ENCODE peak calls at places on chromosomes 12 and 14, in four cellular contexts. Z is SK-N-SH, P is HCT116, N is GM23338. G is an unnamed sample.

GRCh38 chr14:76320486-76320885 is 55.5 kb upstream of the ESRRB start:
- DNase-seq in P (no peak), Z (no peak), N (no peak), G (no peak)

GRCh38 chr14:61368061-61368710 is 46.8 kb downstream of the PRKCH start:
- DNase-seq in N (no peak), P (no peak), Z (peak), G (no peak)

GRCh38 chr12:27555928-27556778 is 32.1 kb downstream of the PPFIBP1 start:
- DNase-seq in Z (no peak), P (no peak), N (no peak), G (peak)

GRCh38 chr12:106955377-106956047 is at the start of gene TMEM263:
- DNase-seq in N (peak), P (peak), Z (peak), G (peak)

GRCh38 chr14:76985021-76985420 is 43.5 kb downstream of the IRF2BPL start:
- DNase-seq in N (no peak), P (no peak), Z (no peak), G (no peak)

GRCh38 chr14:94971750-94972149 is 185.6 kb downstream of the DICER1 start:
- DNase-seq in N (no peak), Z (no peak), P (no peak), G (no peak)

GRCh38 chr12:619346-619745 is 43.9 kb downstream of the NINJ2 start:
- DNase-seq in N (no peak), P (no peak), Z (no peak), G (no peak)

GRCh38 chr12:106073179-106073578 is 65.6 kb downstream of the NUAK1 start:
- DNase-seq in Z (no peak), P (no peak), N (no peak), G (no peak)

GRCh38 chr12:69024413-69024812 is 91.4 kb upstream of the CPM start:
- DNase-seq in P (peak), N (no peak), Z (no peak), G (no peak)

GRCh38 chr14:67570453-67570852 is 29.6 kb downstream of the PIGH start:
- DNase-seq in P (no peak), Z (no peak), N (no peak), G (no peak)

GRCh38 chr14:44453433-44454171 is 53.5 kb downstream of the FSCB start:
- DNase-seq in Z (no peak), P (no peak), N (no peak), G (no peak)

GRCh38 chr12:70648831-70649230 is 11.6 kb upstream of the PTPRB start:
- DNase-seq in N (no peak), Z (no peak), P (no peak), G (peak)

GRCh38 chr12:78797201-78797931 is 67.2 kb upstream of the SYT1 start:
- DNase-seq in Z (no peak), N (no peak), P (no peak), G (no peak)

GRCh38 chr14:72932893-72933292 is 6.6 kb downstream of the DCAF4 start:
- DNase-seq in P (no peak), Z (no peak), N (peak), G (no peak)

GRCh38 chr12:45660330-45660729 is 69.2 kb upstream of the ARID2 start:
- DNase-seq in P (peak), Z (no peak), N (no peak), G (peak)

GRCh38 chr12:6821271-6821673 is 349 bp upstream of the GPR162 start:
- DNase-seq in Z (peak), N (peak), P (no peak), G (peak)

GRCh38 chr12:79690606-79691298 is at the start of gene PAWR:
- DNase-seq in N (peak), Z (peak), P (peak), G (peak)

GRCh38 chr14:71855399-71856036 is 76.7 kb upstream of the RGS6 start:
- DNase-seq in P (peak), Z (peak), N (peak), G (peak)

GRCh38 chr12:124305776-124306685 is 11.1 kb downstream of the RFLNA start:
- DNase-seq in Z (no peak), N (no peak), P (no peak), G (no peak)

GRCh38 chr14:71918955-71919354 is 13.3 kb upstream of the RGS6 start:
- DNase-seq in P (no peak), Z (no peak), N (peak), G (no peak)

GRCh38 chr14:69087061-69087461 is 65.9 kb downstream of the DCAF5 start:
- DNase-seq in P (no peak), Z (no peak), N (no peak), G (no peak)

GRCh38 chr12:91810077-91810476 is 335.6 kb downstream of the BTG1 start:
- DNase-seq in N (no peak), Z (no peak), P (no peak), G (no peak)

GRCh38 chr14:32564591-32564990 is 235.5 kb downstream of the AKAP6 start:
- DNase-seq in N (no peak), P (no peak), Z (no peak), G (peak)

GRCh38 chr12:132218915-132219314 is 74.7 kb downstream of the NOC4L start:
- DNase-seq in Z (peak), N (peak), P (peak), G (peak)

GRCh38 chr14:74618078-74618952 is 6.3 kb upstream of the LTBP2 start:
- DNase-seq in N (no peak), Z (no peak), P (peak), G (peak)

GRCh38 chr12:24864796-24865125 is 84.1 kb downstream of the BCAT1 start:
- DNase-seq in N (no peak), P (no peak), Z (peak), G (no peak)

DNA sequence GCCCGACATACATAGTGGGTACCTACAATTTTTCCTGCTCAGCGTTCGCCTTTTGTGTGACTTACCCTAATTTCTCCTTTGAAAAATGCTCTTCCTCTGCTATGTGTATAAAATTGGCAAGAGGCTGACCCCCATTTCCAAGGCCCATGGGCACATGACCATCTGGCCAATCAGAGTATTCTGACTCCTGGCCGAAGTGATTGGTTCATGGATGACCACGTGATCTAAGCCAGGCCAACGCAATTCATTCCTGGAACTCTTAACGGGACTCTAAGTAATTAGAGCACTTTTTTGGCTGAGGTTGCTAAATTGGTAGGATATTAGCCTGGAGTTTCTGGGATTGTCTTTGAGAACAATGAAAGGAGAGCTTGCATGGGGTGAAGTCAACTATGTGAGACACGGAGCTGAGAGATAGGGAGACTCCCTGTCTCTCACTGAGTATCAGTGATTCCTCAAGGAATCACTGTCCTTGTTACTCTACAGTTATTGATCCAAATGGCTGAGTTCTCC is 110.1 kb upstream of the TBX3 start:
- DNase-seq in Z (no peak), P (no peak), N (no peak), G (no peak)
- TF ChIP-seq POLR2AphosphoS5 in Z (no peak), P (no peak), N (no peak), G (no peak)

GRCh38 chr12:21940549-21940948 is 677 bp downstream of the ABCC9 start:
- DNase-seq in Z (no peak), N (peak), P (no peak), G (peak)
- H3K4me2 ChIP-seq in Z (peak), N (peak), P (no peak), G (no peak)

GRCh38 chr12:54759751-54760150 is 94.6 kb upstream of the MUCL1 start:
- DNase-seq in Z (no peak), P (peak), N (peak), G (no peak)
- TF ChIP-seq POLR2AphosphoS5 in Z (no peak), P (no peak), N (no peak), G (no peak)

DNA sequence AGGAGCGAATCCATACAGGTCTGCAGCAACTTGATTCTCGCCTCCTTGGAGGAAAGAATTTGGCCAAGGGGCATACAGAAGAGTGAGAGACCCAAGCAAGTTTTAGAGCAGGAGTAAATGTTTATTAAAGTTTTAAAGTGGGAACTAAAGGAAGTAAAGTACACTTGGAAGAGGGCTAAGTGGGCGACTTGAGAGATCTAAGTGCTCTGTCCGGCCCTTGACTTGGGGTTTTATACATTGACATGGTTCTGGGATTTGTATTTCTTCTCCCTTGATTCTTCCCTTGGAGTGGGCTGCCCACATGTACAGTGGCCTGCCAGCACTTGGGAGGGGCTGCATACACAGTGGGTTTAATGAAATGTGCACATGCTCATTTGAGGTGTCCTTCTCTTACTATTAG is 421.2 kb downstream of the TMEM121 start:
- DNase-seq in P (no peak), N (no peak), Z (no peak), G (no peak)
- H3K4me2 ChIP-seq in P (no peak), N (no peak), Z (no peak), G (no peak)

DNA sequence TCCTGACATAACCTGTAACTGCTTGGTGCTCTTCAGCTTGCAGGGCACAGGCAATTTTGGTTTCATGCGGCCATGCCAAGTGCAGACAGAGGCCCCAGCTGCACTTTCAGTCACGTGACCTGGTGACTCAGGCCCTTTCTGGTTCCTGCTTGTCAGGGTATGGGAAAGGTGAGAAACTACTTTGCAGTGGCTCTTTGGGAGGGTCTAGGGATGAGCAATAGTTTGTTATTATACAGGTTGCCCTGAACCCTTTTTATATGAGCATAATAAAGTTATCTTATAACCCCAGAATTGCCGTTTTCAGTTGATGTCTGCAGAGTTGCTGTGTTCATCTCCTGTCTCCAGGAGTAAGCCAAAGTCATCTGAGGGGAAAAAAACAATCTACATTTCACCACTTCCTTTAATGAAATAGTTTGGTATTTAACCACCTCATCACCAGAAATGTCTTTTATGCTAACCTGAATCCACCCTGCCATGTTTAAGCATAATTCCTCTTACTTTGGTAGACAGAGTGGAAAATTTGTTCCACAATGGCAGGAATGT is 30.9 kb upstream of the EMP1 start:
- DNase-seq in Z (no peak), N (no peak), P (peak), G (peak)
- TF ChIP-seq POLR2AphosphoS5 in Z (no peak), N (no peak), P (peak), G (peak)

GRCh38 chr14:90886297-90886830 is 70.1 kb upstream of the TTC7B start:
- DNase-seq in Z (no peak), N (peak), P (no peak), G (no peak)
- H3K4me2 ChIP-seq in Z (no peak), N (no peak), P (no peak), G (no peak)

GRCh38 chr12:94263905-94264655 is 115.7 kb downstream of the PLXNC1 start:
- DNase-seq in Z (no peak), P (no peak), N (peak), G (no peak)
- TF ChIP-seq POLR2AphosphoS5 in Z (no peak), P (no peak), N (peak), G (no peak)

GRCh38 chr14:101122114-101122854 is 218.8 kb upstream of the RTL1 start:
- DNase-seq in P (no peak), N (no peak), Z (peak), G (no peak)

GRCh38 chr14:101119830-101120571 is 216.5 kb upstream of the RTL1 start:
- DNase-seq in P (no peak), N (peak), Z (peak), G (no peak)

GRCh38 chr14:101122855-101123129 is 219.3 kb upstream of the RTL1 start:
- DNase-seq in P (no peak), Z (peak), N (no peak), G (no peak)

GRCh38 chr14:101120636-101121398 is 217.3 kb upstream of the RTL1 start:
- DNase-seq in N (no peak), Z (peak), P (no peak), G (no peak)

DNA sequence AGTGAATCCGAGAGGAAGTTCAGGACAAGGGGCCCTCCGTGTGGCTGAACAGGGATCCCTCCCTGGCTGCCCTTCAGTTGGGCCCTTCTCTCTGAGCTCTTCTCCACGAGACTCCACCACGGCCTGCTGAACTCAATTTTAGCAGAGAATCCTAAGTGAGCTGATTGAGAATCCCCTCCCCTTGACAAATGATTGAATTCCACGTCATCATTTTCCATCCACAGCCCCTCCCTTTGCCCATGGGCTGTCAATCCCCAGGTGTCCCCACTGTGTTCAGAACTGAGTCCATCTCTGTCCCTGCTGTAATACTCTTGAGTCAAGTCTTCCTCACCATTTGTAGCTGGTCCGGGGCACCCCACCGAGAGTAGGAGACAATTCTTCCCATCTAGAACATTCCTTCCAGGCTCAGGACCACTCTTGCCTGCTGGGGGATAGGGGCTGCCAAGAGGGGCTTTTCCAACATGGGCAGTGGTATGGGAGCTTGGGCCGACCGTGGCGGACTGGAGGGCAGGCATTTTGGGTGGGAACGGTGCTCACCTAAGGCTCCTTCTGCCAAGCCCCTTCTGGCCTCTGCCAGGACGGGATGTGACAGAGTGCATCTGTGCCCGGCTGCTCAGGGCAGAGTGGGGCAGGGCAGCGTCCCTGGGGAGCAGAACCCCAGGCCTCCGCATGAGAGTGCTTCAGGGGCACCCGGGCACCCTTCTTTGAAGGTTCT is 218.0 kb upstream of the RTL1 start:
- DNase-seq in Z (peak), N (no peak), P (no peak), G (no peak)
- H3K4me2 ChIP-seq in Z (no peak), N (no peak), P (no peak), G (no peak)

DNA sequence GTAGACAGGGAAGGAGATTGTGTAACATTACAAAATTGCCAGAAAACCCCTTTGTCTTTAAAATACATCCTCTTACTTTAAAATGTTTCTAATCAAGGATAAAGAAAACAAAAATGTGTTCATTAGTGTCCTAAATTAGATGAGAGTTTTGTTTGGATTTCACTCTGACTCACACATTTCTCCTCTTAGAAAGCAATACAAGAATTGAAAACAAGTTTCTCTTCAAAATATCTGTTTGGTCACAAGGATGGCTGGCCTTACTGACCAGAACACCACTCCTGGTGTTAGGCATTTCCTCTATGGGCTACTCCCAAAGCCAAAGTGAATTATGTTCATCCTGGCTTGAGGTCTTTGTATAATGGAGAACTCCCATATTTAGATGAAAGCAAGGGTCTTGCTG is 6.4 kb downstream of the GUCY2C start:
- DNase-seq in P (no peak), N (no peak), Z (no peak), G (no peak)
- TF ChIP-seq POLR2AphosphoS5 in P (no peak), N (no peak), Z (no peak), G (no peak)

G was measured in endothelial cell of umbilical vein.